ENCODE peak calls at places on chromosomes 7 and 10, in six cellular contexts. N is HCT116, B is GM23338, F is Panc1, V is transverse colon, O is K562. C is an unnamed sample.

GRCh38 chr7:134029-134428 is 58.3 kb upstream of the FAM20C start:
- DNase-seq in N (no peak), O (no peak), F (no peak), V (no peak), B (no peak), C (no peak)

GRCh38 chr10:74753295-74754211 is 72.8 kb upstream of the KAT6B start:
- DNase-seq in N (no peak), B (peak; percentile 19), O (no peak), V (peak; percentile 15), F (no peak), C (no peak)

GRCh38 chr10:23291551-23292334 is 52.9 kb downstream of the C10orf67 start:
- DNase-seq in F (no peak), V (no peak), O (no peak), N (no peak), B (no peak), C (no peak)

GRCh38 chr7:557556-557877 is 37.9 kb upstream of the PDGFA start:
- DNase-seq in F (no peak), N (no peak), O (no peak), V (no peak), B (no peak), C (no peak)

GRCh38 chr7:156095908-156096539 is 283.8 kb upstream of the SHH start:
- DNase-seq in B (no peak), F (no peak), N (no peak), O (no peak), V (no peak), C (no peak)

GRCh38 chr7:100778061-100778621 is 44.7 kb downstream of the ZAN start:
- DNase-seq in B (no peak), V (no peak), F (no peak), N (no peak), O (peak; percentile 1), C (no peak)

GRCh38 chr10:22666287-22667092 is 47.9 kb downstream of the PIP4K2A start:
- DNase-seq in N (no peak), O (peak; percentile 72), F (no peak), B (no peak), V (peak; percentile 36), C (no peak)

GRCh38 chr10:89062861-89063260 is 72.3 kb downstream of the FAS start:
- DNase-seq in F (no peak), V (no peak), B (no peak), O (no peak), N (no peak), C (no peak)

GRCh38 chr7:27899601-27900000 is 159.6 kb downstream of the TAX1BP1 start:
- DNase-seq in F (no peak), V (no peak), N (no peak), O (no peak), B (no peak), C (no peak)

GRCh38 chr7:67738-68395 is 124.5 kb upstream of the FAM20C start:
- DNase-seq in O (no peak), V (no peak), N (no peak), B (peak; percentile 41), F (no peak), C (no peak)

GRCh38 chr7:101239191-101239950 is 1.8 kb upstream of the CLDN15 start:
- DNase-seq in V (no peak), N (no peak), B (no peak), F (no peak), O (no peak), C (no peak)

GRCh38 chr7:156842740-156843140 is 50.2 kb downstream of the LMBR1 start:
- DNase-seq in N (no peak), F (no peak), V (no peak), O (peak; percentile 63), B (peak; percentile 20), C (no peak)

GRCh38 chr10:74704629-74705360 is 121.6 kb upstream of the KAT6B start:
- DNase-seq in B (no peak), V (no peak), F (no peak), N (no peak), O (no peak), C (no peak)

GRCh38 chr10:7544203-7544602 is 122.6 kb downstream of the ITIH5 start:
- DNase-seq in F (no peak), N (no peak), O (no peak), B (no peak), V (no peak), C (no peak)

GRCh38 chr7:137545059-137545730 is 201.7 kb upstream of the PTN start:
- DNase-seq in V (no peak), O (no peak), N (no peak), B (no peak), F (no peak), C (no peak)

GRCh38 chr10:11175823-11176243 is 158.2 kb downstream of the CELF2 start:
- DNase-seq in O (no peak), F (no peak), V (peak; percentile 35), N (no peak), B (no peak), C (no peak)

GRCh38 chr7:118477026-118477425 is 252.5 kb downstream of the ANKRD7 start:
- DNase-seq in F (no peak), B (no peak), O (no peak), V (no peak), N (no peak), C (no peak)

GRCh38 chr10:117137911-117138642 is at the start of gene VAX1:
- DNase-seq in B (peak; percentile 61), N (no peak), O (no peak), V (no peak), F (no peak), C (no peak)

GRCh38 chr10:133257489-133258065 is 19.1 kb downstream of the ADAM8 start:
- DNase-seq in F (no peak), B (peak; percentile 82), N (no peak), V (peak; percentile 84), O (peak; percentile 53), C (no peak)

GRCh38 chr7:84092207-84092606 is 102.4 kb downstream of the SEMA3A start:
- DNase-seq in O (no peak), V (no peak), B (no peak), F (no peak), N (no peak), C (no peak)

GRCh38 chr7:71770269-71770907 is 638.4 kb downstream of the GALNT17 start:
- DNase-seq in O (no peak), V (no peak), F (no peak), B (no peak), N (no peak), C (no peak)

DNA sequence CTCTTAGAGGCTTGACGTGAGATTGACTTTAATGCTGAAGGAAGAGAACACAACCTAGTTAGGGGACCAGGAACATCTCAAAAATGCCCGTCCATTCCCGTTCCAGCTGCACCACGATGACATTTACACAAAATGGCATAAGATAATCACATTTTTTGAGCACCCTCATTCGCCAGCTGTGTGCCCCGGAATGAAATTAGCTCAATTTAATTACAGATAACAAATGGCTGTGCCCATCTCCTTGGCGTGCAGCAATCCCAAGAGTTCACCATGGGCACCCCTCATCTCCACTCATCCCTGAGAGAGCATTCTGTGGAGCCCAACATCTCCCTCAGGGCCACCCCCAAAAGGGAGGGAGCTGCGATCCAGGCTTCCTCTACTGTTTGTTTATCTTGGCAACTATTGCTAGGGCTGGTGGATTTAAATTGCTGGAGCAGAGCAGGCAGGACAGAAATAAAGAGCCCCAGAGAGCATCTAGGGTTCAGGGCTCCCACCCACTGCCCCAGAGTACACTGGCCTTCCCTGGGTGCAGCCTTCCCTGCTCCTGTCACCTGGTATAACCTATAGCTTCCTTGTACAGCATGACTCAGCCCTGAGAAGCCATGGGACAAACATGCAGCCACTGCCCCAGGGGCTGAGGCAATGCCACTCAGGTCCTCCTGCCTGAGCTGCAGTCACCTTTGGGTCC is 263.5 kb downstream of the ZEB1 start:
- DNase-seq in V (no peak), B (peak; percentile 11), O (no peak), N (peak; percentile 19), F (no peak), C (no peak)
- H3K27ac ChIP-seq in V (peak overlapping the region; percentile 7), B (no peak overlapping the region), O (no peak overlapping the region), N (peak overlapping the region; percentile 31), F (peak overlapping the region; percentile 17), C (peak overlapping the region; percentile 38)

DNA sequence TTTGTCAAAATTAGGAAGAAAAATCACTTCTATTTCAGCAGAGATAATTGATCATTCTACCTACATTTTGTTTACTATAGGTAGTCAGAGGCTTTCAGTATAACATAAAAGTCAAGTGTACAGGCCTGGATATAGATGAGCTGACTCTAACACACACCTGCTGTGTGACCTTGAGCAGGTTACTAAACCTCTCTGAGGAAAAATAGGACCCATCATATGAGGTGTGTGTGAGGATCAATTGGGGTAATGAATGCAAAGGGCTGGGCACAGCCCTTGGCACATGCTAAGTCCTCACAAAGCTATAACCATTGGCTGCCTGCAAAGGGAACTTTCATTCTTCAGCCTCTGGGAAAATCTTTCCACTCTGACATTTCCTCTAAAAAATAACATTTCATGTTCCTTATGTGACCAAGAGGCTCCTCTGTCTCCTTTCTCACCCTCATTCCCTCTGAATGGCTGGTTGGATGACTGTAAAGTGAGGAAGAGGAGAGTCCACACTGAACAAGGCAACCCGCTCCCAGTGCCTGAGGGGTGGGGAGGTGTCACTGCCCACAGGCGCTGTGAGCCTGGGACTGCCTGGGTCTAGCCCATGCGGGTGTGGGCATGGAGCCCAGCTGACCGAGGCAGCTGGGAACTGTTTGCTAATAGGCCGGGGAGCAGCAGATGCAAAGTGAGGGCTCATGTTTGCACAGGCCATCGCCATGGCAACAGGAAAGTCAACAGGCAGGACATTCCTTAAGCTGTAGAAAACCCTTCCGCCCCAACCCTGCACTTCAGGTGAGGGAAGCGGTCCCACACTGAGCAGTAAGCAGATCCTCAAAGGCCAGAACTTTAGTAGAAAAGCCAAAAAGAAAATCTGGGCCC is 36.8 kb downstream of the MYOF start:
- DNase-seq in N (peak; percentile 84), B (peak; percentile 99), F (no peak), O (no peak), V (peak; percentile 89), C (peak; percentile 98)
- TF ChIP-seq POLR2AphosphoS5 in N (peak; percentile 60), B (peak; percentile 50), F (peak; percentile 84), O (no peak), V (peak; percentile 82), C (no peak)

DNA sequence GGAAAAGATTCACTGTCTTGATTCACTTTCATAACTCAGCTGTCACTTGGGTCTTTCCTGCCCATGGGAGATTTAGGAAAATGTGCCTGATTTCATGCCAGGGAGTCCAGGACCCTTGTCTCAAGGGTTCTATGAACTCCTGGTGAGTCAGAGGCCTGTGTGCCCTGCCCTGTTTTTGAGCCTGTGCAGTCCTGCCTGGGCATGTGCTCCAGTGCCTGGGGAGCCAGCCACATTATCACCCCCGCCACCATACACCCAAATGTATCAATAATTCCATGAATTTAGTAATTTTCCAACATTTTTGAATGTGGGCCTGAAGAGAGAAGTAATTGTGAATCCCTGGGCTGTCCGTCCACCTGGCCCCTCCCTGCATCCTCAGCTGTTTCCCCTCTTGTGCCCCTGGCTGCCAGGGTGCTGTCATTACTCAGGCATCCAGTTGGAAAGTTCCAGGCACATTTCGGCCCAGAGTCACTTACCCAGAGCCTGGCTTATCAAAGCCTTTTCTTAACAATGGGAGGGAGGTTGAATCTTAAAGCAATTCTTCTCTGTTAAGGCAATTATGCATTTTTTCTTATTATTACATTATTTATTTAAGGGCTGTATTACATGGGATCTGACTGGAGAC is 287.8 kb upstream of the CDC14C start:
- DNase-seq in O (no peak), V (no peak), N (no peak), F (no peak), B (peak; percentile 22), C (no peak)
- H3K27ac ChIP-seq in O (no peak overlapping the region), V (no peak overlapping the region), N (no peak overlapping the region), F (no peak overlapping the region), B (no peak overlapping the region), C (no peak overlapping the region)

DNA sequence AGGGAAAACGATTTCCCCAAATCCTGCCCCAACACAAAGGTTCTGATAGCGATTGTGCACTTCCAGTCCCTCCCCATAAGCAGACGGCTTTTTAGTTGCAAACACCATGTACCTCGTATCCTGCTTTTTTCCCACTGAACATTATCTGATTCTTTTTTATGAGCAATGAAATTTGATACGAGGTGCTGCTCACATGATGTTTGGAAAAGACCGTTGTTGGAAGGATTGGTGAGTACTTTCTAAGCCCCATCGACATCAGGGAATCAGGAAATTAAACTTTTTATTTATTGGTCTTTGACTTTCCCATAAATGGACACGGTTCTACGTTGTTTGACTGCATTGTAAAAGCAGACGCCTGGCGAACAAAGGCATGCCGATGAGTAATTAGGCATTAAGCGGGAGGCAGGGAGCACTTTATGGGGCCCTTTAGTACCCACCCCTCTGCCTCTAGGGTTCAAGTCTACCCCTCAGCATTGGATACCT is 49.4 kb downstream of the TEX36 start:
- DNase-seq in F (no peak), O (no peak), N (peak; percentile 8), V (no peak), B (no peak), C (no peak)
- TF ChIP-seq POLR2AphosphoS5 in F (no peak), O (no peak), N (no peak), V (no peak), B (no peak), C (no peak)